ENCODE peak calls at places on chromosomes 7 and 10, in five cellular contexts. One of them, this sample, is unnamed.

GRCh38 chr10:131979336-131979735 is 2.4 kb downstream of the BNIP3 start:
- DNase-seq in stimulated activated CD4-positive, alpha-beta T cell treated with anti-CD3 and anti-CD28 coated beads, TNF-alpha, amount 100 ng/mL, for 4 hours: no peak
- DNase-seq in activated naive CD4-positive, alpha-beta T cell: no peak
- DNase-seq in astrocyte of the spinal cord: no peak
- DNase-seq in transverse colon: no peak
- DNase-seq in this sample: no peak

GRCh38 chr7:33986456-33986855 is 81.1 kb downstream of the BMPER start:
- DNase-seq in stimulated activated CD4-positive, alpha-beta T cell treated with anti-CD3 and anti-CD28 coated beads, TNF-alpha, amount 100 ng/mL, for 4 hours: no peak
- DNase-seq in activated naive CD4-positive, alpha-beta T cell: no peak
- DNase-seq in astrocyte of the spinal cord: no peak
- DNase-seq in transverse colon: no peak
- DNase-seq in this sample: no peak

GRCh38 chr7:107816053-107816566 is 13.1 kb upstream of the SLC26A3 start:
- DNase-seq in stimulated activated CD4-positive, alpha-beta T cell treated with anti-CD3 and anti-CD28 coated beads, TNF-alpha, amount 100 ng/mL, for 4 hours: no peak
- DNase-seq in activated naive CD4-positive, alpha-beta T cell: no peak
- DNase-seq in astrocyte of the spinal cord: peak
- DNase-seq in transverse colon: no peak
- DNase-seq in this sample: no peak

GRCh38 chr10:23197416-23197861 is 5.3 kb downstream of the PTF1A start:
- DNase-seq in stimulated activated CD4-positive, alpha-beta T cell treated with anti-CD3 and anti-CD28 coated beads, TNF-alpha, amount 100 ng/mL, for 4 hours: no peak
- DNase-seq in activated naive CD4-positive, alpha-beta T cell: no peak
- DNase-seq in astrocyte of the spinal cord: no peak
- DNase-seq in transverse colon: no peak
- DNase-seq in this sample: no peak

GRCh38 chr7:100156331-100157068 is 2.0 kb downstream of the TRAPPC14 start:
- DNase-seq in stimulated activated CD4-positive, alpha-beta T cell treated with anti-CD3 and anti-CD28 coated beads, TNF-alpha, amount 100 ng/mL, for 4 hours: no peak
- DNase-seq in activated naive CD4-positive, alpha-beta T cell: no peak
- DNase-seq in astrocyte of the spinal cord: no peak
- DNase-seq in transverse colon: no peak
- DNase-seq in this sample: no peak

GRCh38 chr7:44461387-44461786 is 29.1 kb downstream of the NUDCD3 start:
- DNase-seq in stimulated activated CD4-positive, alpha-beta T cell treated with anti-CD3 and anti-CD28 coated beads, TNF-alpha, amount 100 ng/mL, for 4 hours: no peak
- DNase-seq in activated naive CD4-positive, alpha-beta T cell: no peak
- DNase-seq in astrocyte of the spinal cord: peak
- DNase-seq in transverse colon: no peak
- DNase-seq in this sample: no peak

GRCh38 chr7:92988941-92989540 is 128.7 kb downstream of the SAMD9 start:
- DNase-seq in stimulated activated CD4-positive, alpha-beta T cell treated with anti-CD3 and anti-CD28 coated beads, TNF-alpha, amount 100 ng/mL, for 4 hours: no peak
- DNase-seq in activated naive CD4-positive, alpha-beta T cell: no peak
- DNase-seq in astrocyte of the spinal cord: no peak
- DNase-seq in transverse colon: no peak
- DNase-seq in this sample: no peak

GRCh38 chr7:210401-210925 is 18.1 kb downstream of the FAM20C start:
- DNase-seq in stimulated activated CD4-positive, alpha-beta T cell treated with anti-CD3 and anti-CD28 coated beads, TNF-alpha, amount 100 ng/mL, for 4 hours: no peak
- DNase-seq in activated naive CD4-positive, alpha-beta T cell: no peak
- DNase-seq in astrocyte of the spinal cord: no peak
- DNase-seq in transverse colon: no peak
- DNase-seq in this sample: no peak

GRCh38 chr10:123990889-123991288 is 99.3 kb upstream of the CPXM2 start:
- DNase-seq in stimulated activated CD4-positive, alpha-beta T cell treated with anti-CD3 and anti-CD28 coated beads, TNF-alpha, amount 100 ng/mL, for 4 hours: no peak
- DNase-seq in activated naive CD4-positive, alpha-beta T cell: no peak
- DNase-seq in astrocyte of the spinal cord: no peak
- DNase-seq in transverse colon: no peak
- DNase-seq in this sample: no peak

GRCh38 chr10:9012312-9012711 is 957.8 kb downstream of the GATA3 start:
- DNase-seq in stimulated activated CD4-positive, alpha-beta T cell treated with anti-CD3 and anti-CD28 coated beads, TNF-alpha, amount 100 ng/mL, for 4 hours: no peak
- DNase-seq in activated naive CD4-positive, alpha-beta T cell: no peak
- DNase-seq in astrocyte of the spinal cord: peak
- DNase-seq in transverse colon: no peak
- DNase-seq in this sample: no peak

GRCh38 chr7:27442446-27442845 is 199.8 kb downstream of the EVX1 start:
- DNase-seq in stimulated activated CD4-positive, alpha-beta T cell treated with anti-CD3 and anti-CD28 coated beads, TNF-alpha, amount 100 ng/mL, for 4 hours: no peak
- DNase-seq in activated naive CD4-positive, alpha-beta T cell: no peak
- DNase-seq in astrocyte of the spinal cord: peak
- DNase-seq in transverse colon: no peak
- DNase-seq in this sample: no peak

GRCh38 chr10:71621263-71621751 is 98.3 kb downstream of the C10orf105 start:
- DNase-seq in stimulated activated CD4-positive, alpha-beta T cell treated with anti-CD3 and anti-CD28 coated beads, TNF-alpha, amount 100 ng/mL, for 4 hours: no peak
- DNase-seq in activated naive CD4-positive, alpha-beta T cell: no peak
- DNase-seq in astrocyte of the spinal cord: no peak
- DNase-seq in transverse colon: no peak
- DNase-seq in this sample: peak

GRCh38 chr10:3554121-3554522 is 230.9 kb downstream of the KLF6 start:
- DNase-seq in stimulated activated CD4-positive, alpha-beta T cell treated with anti-CD3 and anti-CD28 coated beads, TNF-alpha, amount 100 ng/mL, for 4 hours: no peak
- DNase-seq in activated naive CD4-positive, alpha-beta T cell: no peak
- DNase-seq in astrocyte of the spinal cord: no peak
- DNase-seq in transverse colon: no peak
- DNase-seq in this sample: no peak

GRCh38 chr7:106313456-106313891 is 28.7 kb upstream of the NAMPT start:
- DNase-seq in stimulated activated CD4-positive, alpha-beta T cell treated with anti-CD3 and anti-CD28 coated beads, TNF-alpha, amount 100 ng/mL, for 4 hours: no peak
- DNase-seq in activated naive CD4-positive, alpha-beta T cell: no peak
- DNase-seq in astrocyte of the spinal cord: peak
- DNase-seq in transverse colon: no peak
- DNase-seq in this sample: no peak

GRCh38 chr10:734481-734880 is 45.0 kb upstream of the DIP2C start:
- DNase-seq in stimulated activated CD4-positive, alpha-beta T cell treated with anti-CD3 and anti-CD28 coated beads, TNF-alpha, amount 100 ng/mL, for 4 hours: no peak
- DNase-seq in activated naive CD4-positive, alpha-beta T cell: no peak
- DNase-seq in astrocyte of the spinal cord: no peak
- DNase-seq in transverse colon: no peak
- DNase-seq in this sample: no peak

GRCh38 chr7:25752967-25753791 is 398.8 kb upstream of the NFE2L3 start:
- DNase-seq in stimulated activated CD4-positive, alpha-beta T cell treated with anti-CD3 and anti-CD28 coated beads, TNF-alpha, amount 100 ng/mL, for 4 hours: no peak
- DNase-seq in activated naive CD4-positive, alpha-beta T cell: no peak
- DNase-seq in astrocyte of the spinal cord: no peak
- DNase-seq in transverse colon: no peak
- DNase-seq in this sample: peak

GRCh38 chr7:31478018-31478417 is 35.9 kb upstream of the ITPRID1 start:
- DNase-seq in stimulated activated CD4-positive, alpha-beta T cell treated with anti-CD3 and anti-CD28 coated beads, TNF-alpha, amount 100 ng/mL, for 4 hours: no peak
- DNase-seq in activated naive CD4-positive, alpha-beta T cell: no peak
- DNase-seq in astrocyte of the spinal cord: no peak
- DNase-seq in transverse colon: no peak
- DNase-seq in this sample: no peak

GRCh38 chr10:12960431-12960898 is 41.0 kb downstream of the CCDC3 start:
- DNase-seq in stimulated activated CD4-positive, alpha-beta T cell treated with anti-CD3 and anti-CD28 coated beads, TNF-alpha, amount 100 ng/mL, for 4 hours: no peak
- DNase-seq in activated naive CD4-positive, alpha-beta T cell: no peak
- DNase-seq in astrocyte of the spinal cord: no peak
- DNase-seq in transverse colon: peak
- DNase-seq in this sample: peak

GRCh38 chr7:451255-452229 is 68.1 kb downstream of the PDGFA start:
- DNase-seq in stimulated activated CD4-positive, alpha-beta T cell treated with anti-CD3 and anti-CD28 coated beads, TNF-alpha, amount 100 ng/mL, for 4 hours: no peak
- DNase-seq in activated naive CD4-positive, alpha-beta T cell: no peak
- DNase-seq in astrocyte of the spinal cord: no peak
- DNase-seq in transverse colon: no peak
- DNase-seq in this sample: no peak

GRCh38 chr10:120208488-120208887 is 248.5 kb upstream of the PLPP4 start:
- DNase-seq in stimulated activated CD4-positive, alpha-beta T cell treated with anti-CD3 and anti-CD28 coated beads, TNF-alpha, amount 100 ng/mL, for 4 hours: no peak
- DNase-seq in activated naive CD4-positive, alpha-beta T cell: no peak
- DNase-seq in astrocyte of the spinal cord: no peak
- DNase-seq in transverse colon: no peak
- DNase-seq in this sample: no peak

GRCh38 chr10:112721080-112721698 is 228.9 kb upstream of the TCF7L2 start:
- DNase-seq in stimulated activated CD4-positive, alpha-beta T cell treated with anti-CD3 and anti-CD28 coated beads, TNF-alpha, amount 100 ng/mL, for 4 hours: no peak
- DNase-seq in activated naive CD4-positive, alpha-beta T cell: no peak
- DNase-seq in astrocyte of the spinal cord: peak
- DNase-seq in transverse colon: no peak
- DNase-seq in this sample: no peak

GRCh38 chr7:93044147-93044810 is 73.5 kb downstream of the SAMD9 start:
- DNase-seq in stimulated activated CD4-positive, alpha-beta T cell treated with anti-CD3 and anti-CD28 coated beads, TNF-alpha, amount 100 ng/mL, for 4 hours: no peak
- DNase-seq in activated naive CD4-positive, alpha-beta T cell: no peak
- DNase-seq in astrocyte of the spinal cord: peak
- DNase-seq in transverse colon: no peak
- DNase-seq in this sample: no peak

GRCh38 chr7:68461430-68461829 is 1136.8 kb upstream of the AUTS2 start:
- DNase-seq in stimulated activated CD4-positive, alpha-beta T cell treated with anti-CD3 and anti-CD28 coated beads, TNF-alpha, amount 100 ng/mL, for 4 hours: no peak
- DNase-seq in activated naive CD4-positive, alpha-beta T cell: no peak
- DNase-seq in astrocyte of the spinal cord: no peak
- DNase-seq in transverse colon: no peak
- DNase-seq in this sample: no peak

GRCh38 chr10:87519582-87519981 is 14.9 kb downstream of the MINPP1 start:
- DNase-seq in stimulated activated CD4-positive, alpha-beta T cell treated with anti-CD3 and anti-CD28 coated beads, TNF-alpha, amount 100 ng/mL, for 4 hours: no peak
- DNase-seq in activated naive CD4-positive, alpha-beta T cell: no peak
- DNase-seq in astrocyte of the spinal cord: no peak
- DNase-seq in transverse colon: no peak
- DNase-seq in this sample: no peak

GRCh38 chr7:36002900-36003299 is 150.2 kb upstream of the EEPD1 start:
- DNase-seq in stimulated activated CD4-positive, alpha-beta T cell treated with anti-CD3 and anti-CD28 coated beads, TNF-alpha, amount 100 ng/mL, for 4 hours: no peak
- DNase-seq in activated naive CD4-positive, alpha-beta T cell: no peak
- DNase-seq in astrocyte of the spinal cord: no peak
- DNase-seq in transverse colon: no peak
- DNase-seq in this sample: no peak

GRCh38 chr7:25389489-25390106 is 161.3 kb upstream of the NPVF start:
- DNase-seq in stimulated activated CD4-positive, alpha-beta T cell treated with anti-CD3 and anti-CD28 coated beads, TNF-alpha, amount 100 ng/mL, for 4 hours: no peak
- DNase-seq in activated naive CD4-positive, alpha-beta T cell: no peak
- DNase-seq in astrocyte of the spinal cord: peak
- DNase-seq in transverse colon: peak
- DNase-seq in this sample: no peak

GRCh38 chr7:100802951-100803350 is 24.4 kb downstream of the EPHB4 start:
- DNase-seq in stimulated activated CD4-positive, alpha-beta T cell treated with anti-CD3 and anti-CD28 coated beads, TNF-alpha, amount 100 ng/mL, for 4 hours: no peak
- DNase-seq in activated naive CD4-positive, alpha-beta T cell: no peak
- DNase-seq in astrocyte of the spinal cord: no peak
- DNase-seq in transverse colon: peak
- DNase-seq in this sample: no peak

GRCh38 chr7:101995121-101995520 is 177.7 kb downstream of the CUX1 start:
- DNase-seq in stimulated activated CD4-positive, alpha-beta T cell treated with anti-CD3 and anti-CD28 coated beads, TNF-alpha, amount 100 ng/mL, for 4 hours: no peak
- DNase-seq in activated naive CD4-positive, alpha-beta T cell: no peak
- DNase-seq in astrocyte of the spinal cord: no peak
- DNase-seq in transverse colon: peak
- DNase-seq in this sample: no peak

GRCh38 chr7:157482011-157482410 is 145.2 kb downstream of the DNAJB6 start:
- DNase-seq in stimulated activated CD4-positive, alpha-beta T cell treated with anti-CD3 and anti-CD28 coated beads, TNF-alpha, amount 100 ng/mL, for 4 hours: no peak
- DNase-seq in activated naive CD4-positive, alpha-beta T cell: no peak
- DNase-seq in astrocyte of the spinal cord: no peak
- DNase-seq in transverse colon: no peak
- DNase-seq in this sample: no peak

GRCh38 chr10:71583076-71583475 is 136.5 kb downstream of the C10orf105 start:
- DNase-seq in stimulated activated CD4-positive, alpha-beta T cell treated with anti-CD3 and anti-CD28 coated beads, TNF-alpha, amount 100 ng/mL, for 4 hours: no peak
- DNase-seq in activated naive CD4-positive, alpha-beta T cell: no peak
- DNase-seq in astrocyte of the spinal cord: no peak
- DNase-seq in transverse colon: no peak
- DNase-seq in this sample: no peak

GRCh38 chr7:134932707-134933370 is 53.5 kb upstream of the AGBL3 start:
- DNase-seq in stimulated activated CD4-positive, alpha-beta T cell treated with anti-CD3 and anti-CD28 coated beads, TNF-alpha, amount 100 ng/mL, for 4 hours: no peak
- DNase-seq in activated naive CD4-positive, alpha-beta T cell: no peak
- DNase-seq in astrocyte of the spinal cord: peak
- DNase-seq in transverse colon: peak
- DNase-seq in this sample: peak

GRCh38 chr7:131072505-131073091 is 255.1 kb upstream of the MKLN1 start:
- DNase-seq in stimulated activated CD4-positive, alpha-beta T cell treated with anti-CD3 and anti-CD28 coated beads, TNF-alpha, amount 100 ng/mL, for 4 hours: no peak
- DNase-seq in activated naive CD4-positive, alpha-beta T cell: no peak
- DNase-seq in astrocyte of the spinal cord: peak
- DNase-seq in transverse colon: no peak
- DNase-seq in this sample: no peak

GRCh38 chr7:23604296-23604640 is 7.1 kb downstream of the CCDC126 start:
- DNase-seq in stimulated activated CD4-positive, alpha-beta T cell treated with anti-CD3 and anti-CD28 coated beads, TNF-alpha, amount 100 ng/mL, for 4 hours: no peak
- DNase-seq in activated naive CD4-positive, alpha-beta T cell: no peak
- DNase-seq in astrocyte of the spinal cord: no peak
- DNase-seq in transverse colon: no peak
- DNase-seq in this sample: no peak

GRCh38 chr10:51389415-51390342 is 309.7 kb downstream of the CSTF2T start:
- DNase-seq in stimulated activated CD4-positive, alpha-beta T cell treated with anti-CD3 and anti-CD28 coated beads, TNF-alpha, amount 100 ng/mL, for 4 hours: peak
- DNase-seq in activated naive CD4-positive, alpha-beta T cell: no peak
- DNase-seq in astrocyte of the spinal cord: peak
- DNase-seq in transverse colon: peak
- DNase-seq in this sample: no peak

GRCh38 chr10:35940067-35940989 is 298.2 kb upstream of the FZD8 start:
- DNase-seq in stimulated activated CD4-positive, alpha-beta T cell treated with anti-CD3 and anti-CD28 coated beads, TNF-alpha, amount 100 ng/mL, for 4 hours: no peak
- DNase-seq in activated naive CD4-positive, alpha-beta T cell: no peak
- DNase-seq in astrocyte of the spinal cord: peak
- DNase-seq in transverse colon: peak
- DNase-seq in this sample: no peak

GRCh38 chr10:98163941-98164340 is 29.5 kb downstream of the R3HCC1L start:
- DNase-seq in stimulated activated CD4-positive, alpha-beta T cell treated with anti-CD3 and anti-CD28 coated beads, TNF-alpha, amount 100 ng/mL, for 4 hours: no peak
- DNase-seq in activated naive CD4-positive, alpha-beta T cell: no peak
- DNase-seq in astrocyte of the spinal cord: no peak
- DNase-seq in transverse colon: no peak
- DNase-seq in this sample: no peak

This sample was measured in right atrium auricular region.